ENCODE peak calls at places on chromosomes 12 and 14, in seven cellular contexts. B, A, Y, D, O, J and L are unnamed samples.

GRCh38 chr14:82710257-82710841 is 1176.7 kb upstream of the SEL1L start:
- DNase-seq in B (no peak), A (no peak), Y (no peak), D (peak; percentile 30), O (peak; percentile 24), J (peak; percentile 6), L (peak; percentile 87)

GRCh38 chr12:77796775-77797174 is 33.9 kb upstream of the NAV3 start:
- DNase-seq in B (no peak), A (no peak), Y (no peak), D (no peak), O (peak; percentile 73), J (peak; percentile 75), L (no peak)

GRCh38 chr14:90498198-90498597 is 101.4 kb downstream of the CALM1 start:
- DNase-seq in B (no peak), A (no peak), Y (no peak), D (no peak), O (no peak), J (no peak), L (no peak)

GRCh38 chr14:68506645-68507405 is 286.0 kb downstream of the ZFP36L1 start:
- DNase-seq in B (no peak), A (no peak), Y (no peak), D (no peak), O (no peak), J (no peak), L (no peak)

GRCh38 chr14:65069874-65070709 is 32.2 kb downstream of the MAX start:
- DNase-seq in B (no peak), A (no peak), Y (peak; percentile 59), D (peak; percentile 87), O (no peak), J (no peak), L (no peak)

GRCh38 chr12:13450231-13451080 is 253.9 kb downstream of the EMP1 start:
- DNase-seq in B (no peak), A (no peak), Y (no peak), D (no peak), O (no peak), J (no peak), L (no peak)

GRCh38 chr14:50335989-50336391 is 23.9 kb downstream of the DMAC2L start:
- DNase-seq in B (no peak), A (no peak), Y (no peak), D (no peak), O (peak; percentile 33), J (peak; percentile 23), L (no peak)

GRCh38 chr12:65609359-65609771 is 214.9 kb upstream of the HMGA2 start:
- DNase-seq in B (peak; percentile 94), A (no peak), Y (no peak), D (no peak), O (peak; percentile 91), J (peak; percentile 84), L (peak; percentile 62)

GRCh38 chr12:105841880-105842279 is 296.9 kb downstream of the NUAK1 start:
- DNase-seq in B (no peak), A (no peak), Y (no peak), D (no peak), O (no peak), J (no peak), L (no peak)

GRCh38 chr14:105943973-105944602 is 417.7 kb downstream of the TMEM121 start:
- DNase-seq in B (no peak), A (no peak), Y (no peak), D (no peak), O (no peak), J (no peak), L (no peak)

GRCh38 chr14:30129795-30130194 is 202.1 kb upstream of the PRKD1 start:
- DNase-seq in B (no peak), A (no peak), Y (no peak), D (no peak), O (no peak), J (peak; percentile 11), L (no peak)

GRCh38 chr12:47729233-47729632 is 3.9 kb upstream of the ENDOU start:
- DNase-seq in B (no peak), A (no peak), Y (no peak), D (no peak), O (peak; percentile 15), J (no peak), L (no peak)

GRCh38 chr12:238116-238515 is 24.2 kb upstream of the SLC6A12 start:
- DNase-seq in B (no peak), A (no peak), Y (no peak), D (no peak), O (no peak), J (no peak), L (no peak)

GRCh38 chr12:84463756-84464495 is 448.7 kb downstream of the SLC6A15 start:
- DNase-seq in B (peak; percentile 87), A (no peak), Y (no peak), D (no peak), O (peak; percentile 6), J (peak; percentile 11), L (no peak)